ENCODE peak calls at places on chromosomes 4 and X, in five cellular contexts. One of them, this sample, is unnamed. For H3K4me1, the result is how much of the 10 kb centered on the place peaks cover.

GRCh38 chrX:147565239-147565638 is 346.5 kb upstream of the FMR1 start:
- DNase-seq in IMR-90: no peak
- DNase-seq in H9: no peak
- DNase-seq in gastrocnemius medialis: no peak
- DNase-seq in Peyer's patch: no peak
- DNase-seq in this sample: peak

GRCh38 chr4:29081230-29081955 is 1638.8 kb upstream of the PCDH7 start:
- DNase-seq in IMR-90: peak
- DNase-seq in H9: no peak
- DNase-seq in gastrocnemius medialis: no peak
- DNase-seq in Peyer's patch: no peak
- DNase-seq in this sample: peak

GRCh38 chr4:82489076-82489475 is 58.7 kb downstream of the ENOPH1 start:
- DNase-seq in IMR-90: no peak
- DNase-seq in H9: no peak
- DNase-seq in gastrocnemius medialis: no peak
- DNase-seq in Peyer's patch: no peak
- DNase-seq in this sample: no peak

GRCh38 chrX:102651242-102651967 is at the start of gene GPRASP1:
- DNase-seq in IMR-90: peak
- DNase-seq in H9: peak
- DNase-seq in gastrocnemius medialis: peak
- DNase-seq in Peyer's patch: peak
- DNase-seq in this sample: peak

GRCh38 chrX:13109811-13110210 is 65.4 kb upstream of the FAM9C start:
- DNase-seq in IMR-90: peak
- DNase-seq in H9: no peak
- DNase-seq in gastrocnemius medialis: no peak
- DNase-seq in Peyer's patch: no peak
- DNase-seq in this sample: no peak

GRCh38 chr4:42331914-42332368 is 65.3 kb upstream of the SHISA3 start:
- DNase-seq in IMR-90: peak
- DNase-seq in H9: no peak
- DNase-seq in gastrocnemius medialis: peak
- DNase-seq in Peyer's patch: peak
- DNase-seq in this sample: no peak

GRCh38 chr4:86358176-86358701 is 1.6 kb downstream of the MAPK10 start:
- DNase-seq in IMR-90: peak
- DNase-seq in H9: no peak
- DNase-seq in gastrocnemius medialis: no peak
- DNase-seq in Peyer's patch: no peak
- DNase-seq in this sample: no peak

GRCh38 chrX:67342138-67342537 is 201.7 kb upstream of the AR start:
- DNase-seq in IMR-90: no peak
- DNase-seq in H9: no peak
- DNase-seq in gastrocnemius medialis: no peak
- DNase-seq in Peyer's patch: no peak
- DNase-seq in this sample: no peak

GRCh38 chrX:35826503-35826902 is 28.4 kb downstream of the MAGEB16 start:
- DNase-seq in IMR-90: no peak
- DNase-seq in H9: no peak
- DNase-seq in gastrocnemius medialis: no peak
- DNase-seq in Peyer's patch: no peak
- DNase-seq in this sample: no peak

GRCh38 chr4:119715490-119716445 is 87.2 kb upstream of the PDE5A start:
- DNase-seq in IMR-90: no peak
- DNase-seq in H9: no peak
- DNase-seq in gastrocnemius medialis: no peak
- DNase-seq in Peyer's patch: peak
- DNase-seq in this sample: no peak

GRCh38 chr4:95155759-95156451 is 392.9 kb downstream of the UNC5C start:
- DNase-seq in IMR-90: peak
- DNase-seq in H9: no peak
- DNase-seq in gastrocnemius medialis: no peak
- DNase-seq in Peyer's patch: no peak
- DNase-seq in this sample: peak

GRCh38 chrX:47900833-47901232 is 64.1 kb downstream of the ZNF81 start:
- DNase-seq in IMR-90: no peak
- DNase-seq in H9: no peak
- DNase-seq in gastrocnemius medialis: no peak
- DNase-seq in Peyer's patch: no peak
- DNase-seq in this sample: no peak
- H3K27ac ChIP-seq in IMR-90: no peak
- H3K27ac ChIP-seq in H9: no peak
- H3K27ac ChIP-seq in gastrocnemius medialis: no peak
- H3K27ac ChIP-seq in Peyer's patch: no peak
- H3K27ac ChIP-seq in this sample: no peak

GRCh38 chr4:134906404-134907023 is 704.9 kb upstream of the PABPC4L start:
- DNase-seq in IMR-90: no peak
- DNase-seq in H9: peak
- DNase-seq in gastrocnemius medialis: no peak
- DNase-seq in Peyer's patch: no peak
- DNase-seq in this sample: peak
- TF ChIP-seq CTCF in IMR-90: no peak
- TF ChIP-seq CTCF in H9: peak
- TF ChIP-seq CTCF in gastrocnemius medialis: no peak
- TF ChIP-seq CTCF in Peyer's patch: no peak
- TF ChIP-seq CTCF in this sample: peak

GRCh38 chr4:38086515-38087226 is 126.5 kb downstream of the PTTG2 start:
- DNase-seq in IMR-90: no peak
- DNase-seq in H9: no peak
- DNase-seq in gastrocnemius medialis: no peak
- DNase-seq in Peyer's patch: no peak
- DNase-seq in this sample: no peak
- H3K4me1 ChIP-seq in IMR-90: under half
- H3K4me1 ChIP-seq in H9: under half
- H3K4me1 ChIP-seq in gastrocnemius medialis: under half
- H3K4me1 ChIP-seq in Peyer's patch: under half
- H3K4me1 ChIP-seq in this sample: under half

DNA sequence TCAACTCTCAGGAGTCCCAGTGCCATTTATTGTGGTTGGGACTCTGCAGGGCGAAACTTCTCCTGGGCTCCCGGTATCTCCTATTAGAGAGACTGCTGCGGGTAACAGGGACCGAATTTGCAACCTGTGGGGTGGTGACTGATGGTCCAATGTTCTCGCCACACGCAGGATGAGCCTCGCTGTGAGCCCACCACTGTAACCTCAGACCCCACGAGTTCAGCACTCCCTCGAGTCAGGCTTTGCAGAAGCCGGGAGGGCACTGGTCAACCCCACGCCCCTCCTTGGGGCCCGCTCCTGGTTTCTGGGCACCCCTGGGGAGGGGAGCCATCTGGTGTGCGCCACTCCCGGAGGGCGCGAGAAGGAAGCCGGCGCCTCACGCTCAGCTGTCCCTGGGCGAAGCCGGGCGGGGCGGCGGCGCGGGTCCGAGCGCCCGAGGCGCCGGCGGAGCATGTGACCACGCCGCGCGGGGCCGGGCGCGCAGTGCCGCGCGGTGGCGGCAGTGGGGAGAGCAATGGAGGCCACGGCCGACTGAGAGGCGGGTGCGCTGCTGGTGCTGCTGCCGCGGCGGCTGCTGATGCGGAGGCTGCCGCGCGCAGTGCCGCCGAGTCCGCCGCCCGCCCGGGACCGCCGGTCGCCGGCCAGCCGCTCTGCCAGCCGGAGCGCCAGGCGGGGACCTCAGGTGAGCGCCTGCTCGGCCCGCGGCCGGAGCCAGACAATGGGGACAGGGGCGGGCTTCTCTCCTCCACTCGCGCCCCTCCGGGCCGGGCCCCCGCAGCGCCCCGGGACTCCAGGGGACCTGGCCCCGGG is 100.1 kb downstream of the CEP135 start:
- DNase-seq in IMR-90: peak
- DNase-seq in H9: peak
- DNase-seq in gastrocnemius medialis: no peak
- DNase-seq in Peyer's patch: peak
- DNase-seq in this sample: no peak
- H3K27ac ChIP-seq in IMR-90: no peak
- H3K27ac ChIP-seq in H9: no peak
- H3K27ac ChIP-seq in gastrocnemius medialis: no peak
- H3K27ac ChIP-seq in Peyer's patch: peak
- H3K27ac ChIP-seq in this sample: no peak

GRCh38 chrX:72297953-72298730 is 7.6 kb downstream of the CITED1 start:
- DNase-seq in IMR-90: no peak
- DNase-seq in H9: peak
- DNase-seq in gastrocnemius medialis: no peak
- DNase-seq in Peyer's patch: no peak
- DNase-seq in this sample: no peak
- TF ChIP-seq CTCF in IMR-90: peak
- TF ChIP-seq CTCF in H9: peak
- TF ChIP-seq CTCF in gastrocnemius medialis: no peak
- TF ChIP-seq CTCF in Peyer's patch: peak
- TF ChIP-seq CTCF in this sample: peak

GRCh38 chr4:2806392-2807355 is 13.8 kb downstream of the SH3BP2 start:
- DNase-seq in IMR-90: peak
- DNase-seq in H9: no peak
- DNase-seq in gastrocnemius medialis: peak
- DNase-seq in Peyer's patch: peak
- DNase-seq in this sample: no peak

GRCh38 chr4:2804449-2804972 is 11.6 kb downstream of the SH3BP2 start:
- DNase-seq in IMR-90: no peak
- DNase-seq in H9: no peak
- DNase-seq in gastrocnemius medialis: no peak
- DNase-seq in Peyer's patch: peak
- DNase-seq in this sample: no peak

GRCh38 chr4:2803624-2804448 is 11.0 kb downstream of the SH3BP2 start:
- DNase-seq in IMR-90: no peak
- DNase-seq in H9: no peak
- DNase-seq in gastrocnemius medialis: peak
- DNase-seq in Peyer's patch: peak
- DNase-seq in this sample: no peak

GRCh38 chr4:2805712-2806391 is 13.0 kb downstream of the SH3BP2 start:
- DNase-seq in IMR-90: no peak
- DNase-seq in H9: no peak
- DNase-seq in gastrocnemius medialis: no peak
- DNase-seq in Peyer's patch: peak
- DNase-seq in this sample: no peak

DNA sequence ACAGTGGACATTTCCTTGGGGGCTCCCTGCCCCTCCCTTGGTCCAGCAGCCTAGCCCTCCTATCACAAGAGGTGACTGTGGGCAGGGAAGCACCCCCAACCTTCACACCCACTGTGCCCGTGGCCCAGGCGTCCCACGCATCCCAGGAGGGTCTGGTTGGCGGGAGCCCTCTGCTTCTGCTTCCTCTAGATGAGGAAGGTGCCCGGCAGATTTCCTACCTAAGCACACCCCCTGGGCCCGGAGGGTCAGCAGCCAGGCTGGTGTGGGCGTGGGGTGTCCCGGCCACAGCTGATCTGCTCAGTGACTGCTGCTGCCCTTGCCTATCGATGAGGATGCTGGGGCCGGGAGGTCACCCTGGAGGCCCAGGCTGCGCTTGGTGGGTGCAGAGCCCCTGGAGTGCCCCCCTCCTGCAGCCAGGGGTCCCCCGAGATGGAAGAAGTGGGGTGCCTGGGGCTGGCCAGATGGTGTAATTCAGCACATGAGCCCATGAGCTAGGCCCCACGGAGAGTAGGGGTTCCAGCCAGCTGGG is 12.2 kb downstream of the SH3BP2 start:
- DNase-seq in IMR-90: no peak
- DNase-seq in H9: no peak
- DNase-seq in gastrocnemius medialis: no peak
- DNase-seq in Peyer's patch: peak
- DNase-seq in this sample: no peak
- H3K4me1 ChIP-seq in IMR-90: under half
- H3K4me1 ChIP-seq in H9: under half
- H3K4me1 ChIP-seq in gastrocnemius medialis: half or more
- H3K4me1 ChIP-seq in Peyer's patch: half or more
- H3K4me1 ChIP-seq in this sample: under half

GRCh38 chr4:126798214-126798613 is 834.5 kb upstream of the INTU start:
- DNase-seq in IMR-90: no peak
- DNase-seq in H9: no peak
- DNase-seq in gastrocnemius medialis: no peak
- DNase-seq in Peyer's patch: no peak
- DNase-seq in this sample: no peak

GRCh38 chr4:126794363-126794762 is 838.4 kb upstream of the INTU start:
- DNase-seq in IMR-90: peak
- DNase-seq in H9: no peak
- DNase-seq in gastrocnemius medialis: no peak
- DNase-seq in Peyer's patch: no peak
- DNase-seq in this sample: peak

GRCh38 chr4:126800723-126801191 is 832.0 kb upstream of the INTU start:
- DNase-seq in IMR-90: no peak
- DNase-seq in H9: no peak
- DNase-seq in gastrocnemius medialis: no peak
- DNase-seq in Peyer's patch: no peak
- DNase-seq in this sample: no peak

GRCh38 chr4:126799971-126800722 is 832.6 kb upstream of the INTU start:
- DNase-seq in IMR-90: peak
- DNase-seq in H9: no peak
- DNase-seq in gastrocnemius medialis: no peak
- DNase-seq in Peyer's patch: no peak
- DNase-seq in this sample: peak

DNA sequence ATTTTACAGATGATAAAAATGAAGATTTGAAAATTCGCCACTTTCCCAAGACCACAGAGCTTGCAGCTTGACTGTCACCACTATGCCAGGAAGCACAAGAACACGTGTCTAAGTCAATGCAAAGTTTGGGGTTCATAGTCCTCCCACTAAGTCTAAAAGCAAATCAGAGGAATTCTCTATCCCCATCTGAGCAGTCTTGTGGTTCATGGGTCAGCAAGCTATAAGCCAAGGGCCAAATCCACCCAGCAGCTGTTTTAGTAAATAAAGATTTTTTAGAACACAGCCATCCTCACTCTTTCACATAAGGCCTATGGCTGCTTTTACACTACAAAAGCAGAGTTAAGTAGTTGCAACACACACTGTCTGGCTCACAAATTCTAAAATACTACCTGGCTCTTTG is 833.3 kb upstream of the INTU start:
- DNase-seq in IMR-90: peak
- DNase-seq in H9: no peak
- DNase-seq in gastrocnemius medialis: no peak
- DNase-seq in Peyer's patch: no peak
- DNase-seq in this sample: no peak
- H3K27ac ChIP-seq in IMR-90: peak
- H3K27ac ChIP-seq in H9: no peak
- H3K27ac ChIP-seq in gastrocnemius medialis: no peak
- H3K27ac ChIP-seq in Peyer's patch: no peak
- H3K27ac ChIP-seq in this sample: no peak

This sample was measured in foreskin keratinocyte.